ENCODE peak calls at places on chromosomes 13 and 19, in six cellular contexts. I, M, Z, A, V and N are unnamed samples.

GRCh38 chr19:5826531-5827341 is 12.8 kb downstream of the FUT6 start:
- DNase-seq in Z (no peak), V (no peak), M (no peak), A (no peak), I (no peak), N (no peak)

GRCh38 chr19:13920940-13921744 is 15.1 kb downstream of the CC2D1A start:
- DNase-seq in A (no peak), I (no peak), V (no peak), M (peak), Z (peak), N (peak)

GRCh38 chr19:58395979-58396627 is 647 bp downstream of the RNF225 start:
- DNase-seq in A (no peak), Z (no peak), M (no peak), I (no peak), V (no peak), N (no peak)

GRCh38 chr19:49555600-49556411 is 24.6 kb downstream of the NOSIP start:
- DNase-seq in M (peak), I (no peak), V (peak), Z (no peak), A (peak), N (peak)

GRCh38 chr13:94550030-94550738 is 45.8 kb downstream of the TGDS start:
- DNase-seq in A (no peak), I (no peak), M (no peak), Z (no peak), V (peak), N (no peak)

GRCh38 chr19:10568444-10568825 is 344 bp downstream of the CDKN2D start:
- DNase-seq in A (no peak), V (no peak), M (no peak), I (no peak), Z (peak), N (no peak)

GRCh38 chr13:48126944-48127814 is 32.3 kb upstream of the MED4 start:
- DNase-seq in I (peak), V (peak), A (no peak), Z (no peak), M (peak), N (peak)

GRCh38 chr13:51971520-51972426 is 39.5 kb downstream of the ATP7B start:
- DNase-seq in I (no peak), Z (no peak), A (no peak), V (no peak), M (no peak), N (no peak)

GRCh38 chr13:80132741-80133601 is 208.0 kb downstream of the SPRY2 start:
- DNase-seq in Z (peak), M (peak), A (no peak), I (no peak), V (peak), N (no peak)

GRCh38 chr13:25249001-25249543 is 38.2 kb downstream of the MTMR6 start:
- DNase-seq in A (no peak), V (no peak), M (peak), Z (peak), I (peak), N (no peak)

GRCh38 chr13:113974304-113975281 is 717 bp upstream of the C13orf46 start:
- DNase-seq in I (no peak), Z (no peak), V (no peak), A (no peak), M (no peak), N (no peak)

GRCh38 chr13:61706899-61707298 is 291.2 kb upstream of the PCDH20 start:
- DNase-seq in Z (no peak), A (no peak), I (no peak), M (no peak), V (no peak), N (no peak)

GRCh38 chr19:18298601-18299000 is 17.2 kb upstream of the JUND start:
- DNase-seq in V (no peak), A (no peak), Z (no peak), M (no peak), I (no peak), N (no peak)

GRCh38 chr19:51398096-51398704 is 7.8 kb upstream of the C19orf84 start:
- DNase-seq in A (no peak), M (peak), Z (no peak), I (no peak), V (no peak), N (no peak)

GRCh38 chr13:24500977-24501376 is 11.6 kb downstream of the PARP4 start:
- DNase-seq in M (no peak), I (no peak), A (no peak), Z (no peak), V (no peak), N (no peak)

GRCh38 chr19:5231857-5232503 is 108.6 kb downstream of the PTPRS start:
- DNase-seq in A (no peak), M (no peak), Z (no peak), I (no peak), V (no peak), N (no peak)

GRCh38 chr13:79393564-79394249 is 12.3 kb downstream of the RBM26 start:
- DNase-seq in M (peak), A (no peak), Z (no peak), I (no peak), V (no peak), N (no peak)

GRCh38 chr13:21550918-21551317 is 53.1 kb downstream of the MICU2 start:
- DNase-seq in I (no peak), M (no peak), A (no peak), Z (no peak), V (no peak), N (no peak)

GRCh38 chr13:49563513-49563912 is 21.8 kb downstream of the RCBTB1 start:
- DNase-seq in I (no peak), M (peak), V (no peak), A (no peak), Z (no peak), N (no peak)

GRCh38 chr19:49097453-49098288 is 12.4 kb downstream of the SNRNP70 start:
- DNase-seq in V (peak), A (peak), M (peak), I (no peak), Z (peak), N (peak)

GRCh38 chr13:28489975-28490550 is 4.9 kb downstream of the FLT1 start:
- DNase-seq in M (no peak), I (no peak), Z (no peak), V (no peak), A (no peak), N (no peak)

GRCh38 chr13:107809125-107809524 is 406.2 kb downstream of the LIG4 start:
- DNase-seq in I (no peak), Z (no peak), M (no peak), V (no peak), A (no peak), N (no peak)

GRCh38 chr13:58994778-58995177 is 1169.0 kb downstream of the DIAPH3 start:
- DNase-seq in Z (no peak), M (peak), A (no peak), V (no peak), I (no peak), N (no peak)

GRCh38 chr19:15368051-15368632 is 11.4 kb downstream of the AKAP8 start:
- DNase-seq in M (no peak), A (no peak), Z (no peak), I (no peak), V (no peak), N (no peak)

GRCh38 chr19:38395381-38396127 is 7.1 kb downstream of the SPRED3 start:
- DNase-seq in A (peak), I (no peak), M (no peak), V (no peak), Z (no peak), N (no peak)

GRCh38 chr19:1255186-1256161 is 7.1 kb downstream of the MIDN start:
- DNase-seq in M (no peak), A (no peak), V (no peak), Z (peak), I (no peak), N (no peak)

GRCh38 chr19:47305309-47305751 is 4.3 kb upstream of the C5AR1 start:
- DNase-seq in Z (peak), M (peak), I (peak), V (peak), A (peak), N (peak)

GRCh38 chr13:67148219-67148583 is 81.9 kb downstream of the PCDH9 start:
- DNase-seq in V (no peak), I (no peak), M (no peak), Z (no peak), A (no peak), N (no peak)

GRCh38 chr13:43232144-43232840 is 208.9 kb downstream of the DNAJC15 start:
- DNase-seq in V (no peak), Z (no peak), I (no peak), A (no peak), M (no peak), N (no peak)

GRCh38 chr19:15241259-15241658 is 9.0 kb upstream of the EPHX3 start:
- DNase-seq in I (no peak), V (no peak), M (no peak), A (no peak), Z (no peak), N (no peak)

GRCh38 chr13:49454388-49455015 is 10.4 kb downstream of the SETDB2 start:
- DNase-seq in V (no peak), Z (no peak), I (no peak), A (no peak), M (no peak), N (no peak)

GRCh38 chr19:16736709-16737108 is 17.1 kb downstream of the NWD1 start:
- DNase-seq in M (peak), I (no peak), V (no peak), A (no peak), Z (no peak), N (no peak)

GRCh38 chr13:77492982-77493381 is 42.5 kb upstream of the SCEL start:
- DNase-seq in Z (no peak), V (no peak), I (no peak), M (peak), A (no peak), N (no peak)

GRCh38 chr13:110813646-110814624 is 100.4 kb downstream of the ING1 start:
- DNase-seq in A (no peak), Z (no peak), M (no peak), I (no peak), V (no peak), N (no peak)

GRCh38 chr13:34698953-34699352 is 243.1 kb upstream of the NBEA start:
- DNase-seq in I (no peak), M (no peak), Z (no peak), A (no peak), V (no peak), N (no peak)